ENCODE peak calls at places on chromosomes 13 and 19, in four cellular contexts. T, V, X and R are unnamed samples.
A peak's percentile ranks its signal among the peaks of the same experiment; 100 is the strongest.

GRCh38 chr13:109785892-109786450 is 412 bp downstream of the IRS2 start:
- ATAC-seq in T (no peak), V (no peak), X (peak; percentile 15), R (no peak)

GRCh38 chr19:47492571-47493377 is 8.8 kb upstream of the KPTN start:
- ATAC-seq in T (no peak), V (no peak), X (no peak), R (peak; percentile 3)

GRCh38 chr13:45500492-45501174 is 35.9 kb downstream of the COG3 start:
- ATAC-seq in T (no peak), V (no peak), X (no peak), R (no peak)

GRCh38 chr19:38063921-38064320 is 156.9 kb downstream of the SIPA1L3 start:
- ATAC-seq in T (no peak), V (no peak), X (no peak), R (no peak)

GRCh38 chr13:36998624-36999041 is 507 bp downstream of the ALG5 start:
- ATAC-seq in T (no peak), V (no peak), X (no peak), R (peak; percentile 2)

GRCh38 chr19:7857727-7858701 is 16.2 kb downstream of the PRR36 start:
- ATAC-seq in T (no peak), V (no peak), X (no peak), R (no peak)

GRCh38 chr19:6730153-6730804 is 7.1 kb downstream of the GPR108 start:
- ATAC-seq in T (peak; percentile 55), V (peak; percentile 66), X (peak; percentile 48), R (peak; percentile 49)

GRCh38 chr13:29577135-29578051 is 18.1 kb downstream of the SLC7A1 start:
- ATAC-seq in T (peak; percentile 80), V (peak; percentile 74), X (no peak), R (no peak)

GRCh38 chr13:110244096-110244830 is 62.7 kb downstream of the COL4A1 start:
- ATAC-seq in T (no peak), V (no peak), X (no peak), R (no peak)

GRCh38 chr13:28501547-28501946 is 6.6 kb upstream of the FLT1 start:
- ATAC-seq in T (no peak), V (peak; percentile 30), X (no peak), R (peak; percentile 52)

GRCh38 chr13:48233886-48234488 is 981 bp downstream of the ITM2B start:
- ATAC-seq in T (peak; percentile 5), V (no peak), X (no peak), R (no peak)

GRCh38 chr13:99208845-99209527 is 8.3 kb downstream of the UBAC2 start:
- ATAC-seq in T (no peak), V (no peak), X (no peak), R (no peak)

GRCh38 chr13:30803791-30804190 is 68.4 kb downstream of the ALOX5AP start:
- ATAC-seq in T (no peak), V (no peak), X (no peak), R (no peak)

GRCh38 chr13:21676611-21677021 is 5.7 kb downstream of the FGF9 start:
- ATAC-seq in T (no peak), V (no peak), X (no peak), R (no peak)